ENCODE peak calls at places on chromosomes 5 and 9, in eight cellular contexts. One of them, this sample, is unnamed.

GRCh38 chr5:41924872-41925554 is at the start of gene FBXO4:
- DNase-seq in CD4-positive, CD25-positive, alpha-beta regulatory T cell: peak; percentile 88
- DNase-seq in IMR-90: peak; percentile 78
- DNase-seq in OCI-LY7: no peak
- DNase-seq in left ventricle myocardium inferior: peak; percentile 89
- DNase-seq in transverse colon: peak; percentile 88
- DNase-seq in naive thymus-derived CD4-positive, alpha-beta T cell: peak; percentile 90
- DNase-seq in A673: peak; percentile 90
- DNase-seq in this sample: peak; percentile 85

GRCh38 chr9:104869801-104870200 is 58.2 kb downstream of the ABCA1 start:
- DNase-seq in CD4-positive, CD25-positive, alpha-beta regulatory T cell: no peak
- DNase-seq in IMR-90: peak; percentile 26
- DNase-seq in OCI-LY7: no peak
- DNase-seq in left ventricle myocardium inferior: no peak
- DNase-seq in transverse colon: no peak
- DNase-seq in naive thymus-derived CD4-positive, alpha-beta T cell: no peak
- DNase-seq in A673: no peak
- DNase-seq in this sample: no peak

GRCh38 chr9:89550516-89550915 is 52.6 kb upstream of the SEMA4D start:
- DNase-seq in CD4-positive, CD25-positive, alpha-beta regulatory T cell: no peak
- DNase-seq in IMR-90: no peak
- DNase-seq in OCI-LY7: no peak
- DNase-seq in left ventricle myocardium inferior: no peak
- DNase-seq in transverse colon: no peak
- DNase-seq in naive thymus-derived CD4-positive, alpha-beta T cell: no peak
- DNase-seq in A673: no peak
- DNase-seq in this sample: no peak

GRCh38 chr5:124310453-124310852 is 436.0 kb downstream of the ZNF608 start:
- DNase-seq in CD4-positive, CD25-positive, alpha-beta regulatory T cell: no peak
- DNase-seq in IMR-90: no peak
- DNase-seq in OCI-LY7: no peak
- DNase-seq in left ventricle myocardium inferior: no peak
- DNase-seq in transverse colon: no peak
- DNase-seq in naive thymus-derived CD4-positive, alpha-beta T cell: no peak
- DNase-seq in A673: no peak
- DNase-seq in this sample: no peak

GRCh38 chr5:14767942-14768837 is 103.4 kb downstream of the ANKH start:
- DNase-seq in CD4-positive, CD25-positive, alpha-beta regulatory T cell: no peak
- DNase-seq in IMR-90: no peak
- DNase-seq in OCI-LY7: no peak
- DNase-seq in left ventricle myocardium inferior: no peak
- DNase-seq in transverse colon: no peak
- DNase-seq in naive thymus-derived CD4-positive, alpha-beta T cell: no peak
- DNase-seq in A673: no peak
- DNase-seq in this sample: no peak

GRCh38 chr9:122213589-122214413 is 15.0 kb downstream of the LHX6 start:
- DNase-seq in CD4-positive, CD25-positive, alpha-beta regulatory T cell: peak; percentile 20
- DNase-seq in IMR-90: no peak
- DNase-seq in OCI-LY7: peak; percentile 72
- DNase-seq in left ventricle myocardium inferior: no peak
- DNase-seq in transverse colon: peak; percentile 49
- DNase-seq in naive thymus-derived CD4-positive, alpha-beta T cell: peak; percentile 16
- DNase-seq in A673: peak; percentile 73
- DNase-seq in this sample: no peak

GRCh38 chr5:111348659-111349058 is 124.5 kb downstream of the CAMK4 start:
- DNase-seq in CD4-positive, CD25-positive, alpha-beta regulatory T cell: no peak
- DNase-seq in IMR-90: peak; percentile 22
- DNase-seq in OCI-LY7: no peak
- DNase-seq in left ventricle myocardium inferior: no peak
- DNase-seq in transverse colon: no peak
- DNase-seq in naive thymus-derived CD4-positive, alpha-beta T cell: no peak
- DNase-seq in A673: no peak
- DNase-seq in this sample: no peak

GRCh38 chr5:109329296-109330252 is 80.2 kb downstream of the PJA2 start:
- DNase-seq in CD4-positive, CD25-positive, alpha-beta regulatory T cell: no peak
- DNase-seq in IMR-90: peak; percentile 93
- DNase-seq in OCI-LY7: no peak
- DNase-seq in left ventricle myocardium inferior: no peak
- DNase-seq in transverse colon: no peak
- DNase-seq in naive thymus-derived CD4-positive, alpha-beta T cell: no peak
- DNase-seq in A673: no peak
- DNase-seq in this sample: no peak

GRCh38 chr9:70120834-70121510 is 77.3 kb downstream of the MAMDC2 start:
- DNase-seq in CD4-positive, CD25-positive, alpha-beta regulatory T cell: no peak
- DNase-seq in IMR-90: peak; percentile 97
- DNase-seq in OCI-LY7: no peak
- DNase-seq in left ventricle myocardium inferior: peak; percentile 76
- DNase-seq in transverse colon: peak; percentile 37
- DNase-seq in naive thymus-derived CD4-positive, alpha-beta T cell: no peak
- DNase-seq in A673: no peak
- DNase-seq in this sample: peak; percentile 67

GRCh38 chr5:107104774-107105050 is 566.0 kb downstream of the EFNA5 start:
- DNase-seq in CD4-positive, CD25-positive, alpha-beta regulatory T cell: no peak
- DNase-seq in IMR-90: no peak
- DNase-seq in OCI-LY7: peak; percentile 75
- DNase-seq in left ventricle myocardium inferior: no peak
- DNase-seq in transverse colon: no peak
- DNase-seq in naive thymus-derived CD4-positive, alpha-beta T cell: no peak
- DNase-seq in A673: no peak
- DNase-seq in this sample: no peak

GRCh38 chr9:5326893-5327548 is 12.7 kb downstream of the RLN1 start:
- DNase-seq in CD4-positive, CD25-positive, alpha-beta regulatory T cell: no peak
- DNase-seq in IMR-90: peak; percentile 2
- DNase-seq in OCI-LY7: no peak
- DNase-seq in left ventricle myocardium inferior: no peak
- DNase-seq in transverse colon: no peak
- DNase-seq in naive thymus-derived CD4-positive, alpha-beta T cell: peak; percentile 33
- DNase-seq in A673: no peak
- DNase-seq in this sample: no peak

GRCh38 chr5:40046792-40047191 is 622.0 kb upstream of the DAB2 start:
- DNase-seq in CD4-positive, CD25-positive, alpha-beta regulatory T cell: no peak
- DNase-seq in IMR-90: peak; percentile 12
- DNase-seq in OCI-LY7: no peak
- DNase-seq in left ventricle myocardium inferior: no peak
- DNase-seq in transverse colon: no peak
- DNase-seq in naive thymus-derived CD4-positive, alpha-beta T cell: no peak
- DNase-seq in A673: no peak
- DNase-seq in this sample: no peak

GRCh38 chr5:142915840-142916424 is 145.8 kb downstream of the ARHGAP26 start:
- DNase-seq in CD4-positive, CD25-positive, alpha-beta regulatory T cell: no peak
- DNase-seq in IMR-90: peak; percentile 48
- DNase-seq in OCI-LY7: peak; percentile 55
- DNase-seq in left ventricle myocardium inferior: no peak
- DNase-seq in transverse colon: peak; percentile 23
- DNase-seq in naive thymus-derived CD4-positive, alpha-beta T cell: no peak
- DNase-seq in A673: peak; percentile 29
- DNase-seq in this sample: no peak

GRCh38 chr9:129550199-129550839 is 70.6 kb downstream of the C9orf50 start:
- DNase-seq in CD4-positive, CD25-positive, alpha-beta regulatory T cell: no peak
- DNase-seq in IMR-90: peak; percentile 70
- DNase-seq in OCI-LY7: no peak
- DNase-seq in left ventricle myocardium inferior: peak; percentile 86
- DNase-seq in transverse colon: peak; percentile 64
- DNase-seq in naive thymus-derived CD4-positive, alpha-beta T cell: no peak
- DNase-seq in A673: peak; percentile 74
- DNase-seq in this sample: peak; percentile 76

GRCh38 chr9:4821994-4822544 is 29.3 kb downstream of the RCL1 start:
- DNase-seq in CD4-positive, CD25-positive, alpha-beta regulatory T cell: no peak
- DNase-seq in IMR-90: no peak
- DNase-seq in OCI-LY7: no peak
- DNase-seq in left ventricle myocardium inferior: no peak
- DNase-seq in transverse colon: no peak
- DNase-seq in naive thymus-derived CD4-positive, alpha-beta T cell: no peak
- DNase-seq in A673: no peak
- DNase-seq in this sample: no peak

GRCh38 chr9:129458663-129459549 is 162.0 kb downstream of the C9orf50 start:
- DNase-seq in CD4-positive, CD25-positive, alpha-beta regulatory T cell: no peak
- DNase-seq in IMR-90: no peak
- DNase-seq in OCI-LY7: peak; percentile 34
- DNase-seq in left ventricle myocardium inferior: peak; percentile 54
- DNase-seq in transverse colon: peak; percentile 47
- DNase-seq in naive thymus-derived CD4-positive, alpha-beta T cell: no peak
- DNase-seq in A673: peak; percentile 51
- DNase-seq in this sample: peak; percentile 67

GRCh38 chr9:28810375-28811075 is 1237.2 kb upstream of the C9orf72 start:
- DNase-seq in CD4-positive, CD25-positive, alpha-beta regulatory T cell: no peak
- DNase-seq in IMR-90: no peak
- DNase-seq in OCI-LY7: no peak
- DNase-seq in left ventricle myocardium inferior: no peak
- DNase-seq in transverse colon: no peak
- DNase-seq in naive thymus-derived CD4-positive, alpha-beta T cell: no peak
- DNase-seq in A673: peak; percentile 82
- DNase-seq in this sample: no peak

GRCh38 chr9:87475463-87475862 is 22.2 kb upstream of the DAPK1 start:
- DNase-seq in CD4-positive, CD25-positive, alpha-beta regulatory T cell: no peak
- DNase-seq in IMR-90: no peak
- DNase-seq in OCI-LY7: no peak
- DNase-seq in left ventricle myocardium inferior: no peak
- DNase-seq in transverse colon: no peak
- DNase-seq in naive thymus-derived CD4-positive, alpha-beta T cell: no peak
- DNase-seq in A673: no peak
- DNase-seq in this sample: no peak

GRCh38 chr9:36426348-36426747 is 26.3 kb upstream of the RNF38 start:
- DNase-seq in CD4-positive, CD25-positive, alpha-beta regulatory T cell: no peak
- DNase-seq in IMR-90: no peak
- DNase-seq in OCI-LY7: no peak
- DNase-seq in left ventricle myocardium inferior: no peak
- DNase-seq in transverse colon: no peak
- DNase-seq in naive thymus-derived CD4-positive, alpha-beta T cell: no peak
- DNase-seq in A673: no peak
- DNase-seq in this sample: no peak

GRCh38 chr5:143065185-143065584 is 295.0 kb downstream of the ARHGAP26 start:
- DNase-seq in CD4-positive, CD25-positive, alpha-beta regulatory T cell: no peak
- DNase-seq in IMR-90: peak; percentile 88
- DNase-seq in OCI-LY7: no peak
- DNase-seq in left ventricle myocardium inferior: no peak
- DNase-seq in transverse colon: no peak
- DNase-seq in naive thymus-derived CD4-positive, alpha-beta T cell: no peak
- DNase-seq in A673: peak; percentile 56
- DNase-seq in this sample: peak; percentile 36

GRCh38 chr9:116789097-116789496 is 102.0 kb downstream of the TRIM32 start:
- DNase-seq in CD4-positive, CD25-positive, alpha-beta regulatory T cell: no peak
- DNase-seq in IMR-90: no peak
- DNase-seq in OCI-LY7: no peak
- DNase-seq in left ventricle myocardium inferior: no peak
- DNase-seq in transverse colon: no peak
- DNase-seq in naive thymus-derived CD4-positive, alpha-beta T cell: no peak
- DNase-seq in A673: no peak
- DNase-seq in this sample: no peak

GRCh38 chr5:1730487-1730847 is 69.2 kb downstream of the MRPL36 start:
- DNase-seq in CD4-positive, CD25-positive, alpha-beta regulatory T cell: no peak
- DNase-seq in IMR-90: no peak
- DNase-seq in OCI-LY7: no peak
- DNase-seq in left ventricle myocardium inferior: no peak
- DNase-seq in transverse colon: no peak
- DNase-seq in naive thymus-derived CD4-positive, alpha-beta T cell: no peak
- DNase-seq in A673: no peak
- DNase-seq in this sample: no peak

GRCh38 chr5:134003957-134004625 is 684 bp downstream of the VDAC1 start:
- DNase-seq in CD4-positive, CD25-positive, alpha-beta regulatory T cell: peak; percentile 27
- DNase-seq in IMR-90: peak; percentile 42
- DNase-seq in OCI-LY7: peak; percentile 65
- DNase-seq in left ventricle myocardium inferior: peak; percentile 69
- DNase-seq in transverse colon: peak; percentile 60
- DNase-seq in naive thymus-derived CD4-positive, alpha-beta T cell: peak; percentile 24
- DNase-seq in A673: peak; percentile 44
- DNase-seq in this sample: peak; percentile 39

GRCh38 chr5:11048760-11049159 is 287.7 kb upstream of the DAP start:
- DNase-seq in CD4-positive, CD25-positive, alpha-beta regulatory T cell: no peak
- DNase-seq in IMR-90: no peak
- DNase-seq in OCI-LY7: peak; percentile 1
- DNase-seq in left ventricle myocardium inferior: no peak
- DNase-seq in transverse colon: no peak
- DNase-seq in naive thymus-derived CD4-positive, alpha-beta T cell: no peak
- DNase-seq in A673: peak; percentile 9
- DNase-seq in this sample: no peak

GRCh38 chr9:110330484-110331115 is 7.1 kb downstream of the TXNDC8 start:
- DNase-seq in CD4-positive, CD25-positive, alpha-beta regulatory T cell: no peak
- DNase-seq in IMR-90: no peak
- DNase-seq in OCI-LY7: no peak
- DNase-seq in left ventricle myocardium inferior: no peak
- DNase-seq in transverse colon: no peak
- DNase-seq in naive thymus-derived CD4-positive, alpha-beta T cell: no peak
- DNase-seq in A673: no peak
- DNase-seq in this sample: no peak

DNA sequence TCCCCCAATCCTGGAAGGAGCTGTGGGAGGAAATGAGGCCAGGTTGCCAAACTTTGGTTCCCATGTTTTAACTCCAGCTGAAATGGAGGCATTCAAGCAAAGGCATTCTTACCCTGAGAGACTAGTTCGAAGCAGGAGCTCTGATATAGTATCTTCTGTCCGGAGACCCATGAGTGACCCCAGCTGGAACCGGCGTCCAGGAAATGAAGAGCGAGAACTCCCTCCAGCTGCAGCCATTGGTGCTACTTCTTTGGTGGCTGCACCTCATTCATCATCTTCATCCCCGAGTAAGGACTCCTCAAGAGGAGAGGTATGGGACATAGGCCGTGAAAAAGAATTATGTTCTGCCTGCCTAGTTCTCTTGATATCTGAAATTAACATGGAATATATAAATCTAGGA is 75.7 kb downstream of the GAPVD1 start:
- DNase-seq in CD4-positive, CD25-positive, alpha-beta regulatory T cell: no peak
- DNase-seq in IMR-90: no peak
- DNase-seq in OCI-LY7: no peak
- DNase-seq in left ventricle myocardium inferior: no peak
- DNase-seq in transverse colon: no peak
- DNase-seq in naive thymus-derived CD4-positive, alpha-beta T cell: no peak
- DNase-seq in A673: no peak
- DNase-seq in this sample: no peak
- H3K36me3 ChIP-seq in CD4-positive, CD25-positive, alpha-beta regulatory T cell: peaks cover 53% of the 10 kb centered on the region
- H3K36me3 ChIP-seq in IMR-90: peaks cover 36% of the 10 kb centered on the region
- H3K36me3 ChIP-seq in OCI-LY7: peaks cover 63% of the 10 kb centered on the region
- H3K36me3 ChIP-seq in left ventricle myocardium inferior: peaks cover 90% of the 10 kb centered on the region
- H3K36me3 ChIP-seq in transverse colon: peaks cover 61% of the 10 kb centered on the region
- H3K36me3 ChIP-seq in naive thymus-derived CD4-positive, alpha-beta T cell: peaks cover 72% of the 10 kb centered on the region
- H3K36me3 ChIP-seq in A673: peaks cover 56% of the 10 kb centered on the region
- H3K36me3 ChIP-seq in this sample: no peaks in the 10 kb centered on the region

GRCh38 chr5:43034591-43034968 is 5.5 kb downstream of the ANXA2R start:
- DNase-seq in CD4-positive, CD25-positive, alpha-beta regulatory T cell: no peak
- DNase-seq in IMR-90: peak; percentile 85
- DNase-seq in OCI-LY7: peak; percentile 40
- DNase-seq in left ventricle myocardium inferior: no peak
- DNase-seq in transverse colon: no peak
- DNase-seq in naive thymus-derived CD4-positive, alpha-beta T cell: no peak
- DNase-seq in A673: peak; percentile 19
- DNase-seq in this sample: no peak
- H3K4me3 ChIP-seq in CD4-positive, CD25-positive, alpha-beta regulatory T cell: no peak overlapping the region
- H3K4me3 ChIP-seq in IMR-90: peak overlapping the region; percentile 32
- H3K4me3 ChIP-seq in OCI-LY7: peak overlapping the region; percentile 3
- H3K4me3 ChIP-seq in left ventricle myocardium inferior: peak overlapping the region; percentile 56
- H3K4me3 ChIP-seq in transverse colon: no peak overlapping the region
- H3K4me3 ChIP-seq in naive thymus-derived CD4-positive, alpha-beta T cell: no peak overlapping the region
- H3K4me3 ChIP-seq in A673: no peak overlapping the region
- H3K4me3 ChIP-seq in this sample: no peak overlapping the region

GRCh38 chr5:179110528-179110927 is 50.4 kb downstream of the ZNF354C start:
- DNase-seq in CD4-positive, CD25-positive, alpha-beta regulatory T cell: no peak
- DNase-seq in IMR-90: no peak
- DNase-seq in OCI-LY7: no peak
- DNase-seq in left ventricle myocardium inferior: no peak
- DNase-seq in transverse colon: no peak
- DNase-seq in naive thymus-derived CD4-positive, alpha-beta T cell: no peak
- DNase-seq in A673: no peak
- DNase-seq in this sample: no peak
- H3K9me3 ChIP-seq in CD4-positive, CD25-positive, alpha-beta regulatory T cell: peaks cover 17% of the 10 kb centered on the region
- H3K9me3 ChIP-seq in IMR-90: peaks cover 37% of the 10 kb centered on the region
- H3K9me3 ChIP-seq in OCI-LY7: no peaks in the 10 kb centered on the region
- H3K9me3 ChIP-seq in left ventricle myocardium inferior: peaks cover 90% of the 10 kb centered on the region
- H3K9me3 ChIP-seq in transverse colon: peaks cover 23% of the 10 kb centered on the region
- H3K9me3 ChIP-seq in naive thymus-derived CD4-positive, alpha-beta T cell: peaks cover 38% of the 10 kb centered on the region
- H3K9me3 ChIP-seq in A673: peaks cover 6% of the 10 kb centered on the region
- H3K9me3 ChIP-seq in this sample: no peaks in the 10 kb centered on the region

GRCh38 chr5:6626494-6626893 is 6.3 kb downstream of the NSUN2 start:
- DNase-seq in CD4-positive, CD25-positive, alpha-beta regulatory T cell: no peak
- DNase-seq in IMR-90: no peak
- DNase-seq in OCI-LY7: no peak
- DNase-seq in left ventricle myocardium inferior: no peak
- DNase-seq in transverse colon: no peak
- DNase-seq in naive thymus-derived CD4-positive, alpha-beta T cell: no peak
- DNase-seq in A673: no peak
- DNase-seq in this sample: no peak
- H3K36me3 ChIP-seq in CD4-positive, CD25-positive, alpha-beta regulatory T cell: peaks cover 83% of the 10 kb centered on the region
- H3K36me3 ChIP-seq in IMR-90: peaks cover 57% of the 10 kb centered on the region
- H3K36me3 ChIP-seq in OCI-LY7: peaks cover 100% of the 10 kb centered on the region
- H3K36me3 ChIP-seq in left ventricle myocardium inferior: peaks cover 83% of the 10 kb centered on the region
- H3K36me3 ChIP-seq in transverse colon: peaks cover 64% of the 10 kb centered on the region
- H3K36me3 ChIP-seq in naive thymus-derived CD4-positive, alpha-beta T cell: peaks cover 76% of the 10 kb centered on the region
- H3K36me3 ChIP-seq in A673: peaks cover 88% of the 10 kb centered on the region
- H3K36me3 ChIP-seq in this sample: no peaks in the 10 kb centered on the region